ENCODE peak calls at places on chromosomes 1 and 21, in four cellular contexts. M, W, H and D are unnamed samples.

GRCh38 chr1:186093437-186093836 is 281.6 kb downstream of the TPR start:
- DNase-seq in W (no peak), M (no peak), H (no peak), D (no peak)

GRCh38 chr1:221760895-221761294 is 19.0 kb upstream of the DUSP10 start:
- DNase-seq in H (peak; percentile 40), W (no peak), M (no peak), D (no peak)

GRCh38 chr1:117928881-117929339 is 511 bp downstream of the GDAP2 start:
- DNase-seq in H (peak; percentile 86), W (peak; percentile 61), M (no peak), D (peak; percentile 69)

GRCh38 chr1:77279929-77280328 is 1.9 kb upstream of the AK5 start:
- DNase-seq in W (no peak), H (no peak), M (no peak), D (no peak)

GRCh38 chr21:28118570-28118969 is 874.1 kb downstream of the LTN1 start:
- DNase-seq in W (no peak), M (no peak), H (no peak), D (no peak)

GRCh38 chr21:34994646-34995631 is 54.2 kb downstream of the RUNX1 start:
- DNase-seq in W (no peak), H (peak; percentile 67), M (no peak), D (no peak)

GRCh38 chr1:23475134-23475628 is 8.8 kb downstream of the ASAP3 start:
- DNase-seq in W (no peak), M (no peak), H (peak; percentile 42), D (no peak)

GRCh38 chr1:113166473-113166872 is 93.5 kb downstream of the LRIG2 start:
- DNase-seq in M (no peak), H (no peak), W (no peak), D (no peak)

GRCh38 chr1:37477946-37478345 is 3.6 kb downstream of the ZC3H12A start:
- DNase-seq in M (no peak), W (no peak), H (no peak), D (no peak)

GRCh38 chr1:229427572-229427971 is 6.3 kb downstream of the ACTA1 start:
- DNase-seq in H (no peak), W (no peak), M (no peak), D (no peak)

GRCh38 chr1:8211620-8212442 is 106.1 kb upstream of the SLC45A1 start:
- DNase-seq in M (no peak), W (no peak), H (peak; percentile 52), D (peak; percentile 97)

GRCh38 chr1:3322440-3323020 is 131.9 kb upstream of the ARHGEF16 start:
- DNase-seq in W (no peak), M (no peak), H (no peak), D (no peak)

GRCh38 chr1:31218705-31219104 is 21.0 kb downstream of the NKAIN1 start:
- DNase-seq in M (no peak), H (no peak), W (no peak), D (no peak)

GRCh38 chr1:24904731-24905354 is 25.2 kb downstream of the RUNX3 start:
- DNase-seq in M (no peak), H (no peak), W (no peak), D (no peak)

GRCh38 chr1:245428681-245429080 is 273.9 kb downstream of the KIF26B start:
- DNase-seq in W (no peak), M (no peak), H (no peak), D (no peak)

GRCh38 chr1:2416403-2416802 is 4.0 kb upstream of the PEX10 start:
- DNase-seq in M (no peak), H (no peak), W (no peak), D (no peak)

GRCh38 chr21:42232176-42232825 is 13.4 kb downstream of the ABCG1 start:
- DNase-seq in H (no peak), M (no peak), W (no peak), D (no peak)

GRCh38 chr1:7100479-7100878 is 315.2 kb downstream of the CAMTA1 start:
- DNase-seq in M (no peak), H (no peak), W (no peak), D (no peak)

GRCh38 chr1:162927421-162927820 is 66.4 kb upstream of the CCDC190 start:
- DNase-seq in H (no peak), W (no peak), M (no peak), D (no peak)

GRCh38 chr1:203667616-203668015 is 41.0 kb downstream of the ATP2B4 start:
- DNase-seq in W (no peak), M (no peak), H (no peak), D (no peak)

GRCh38 chr1:31624354-31625179 is 7.1 kb downstream of the HCRTR1 start:
- DNase-seq in H (no peak), M (no peak), W (no peak), D (no peak)

DNA sequence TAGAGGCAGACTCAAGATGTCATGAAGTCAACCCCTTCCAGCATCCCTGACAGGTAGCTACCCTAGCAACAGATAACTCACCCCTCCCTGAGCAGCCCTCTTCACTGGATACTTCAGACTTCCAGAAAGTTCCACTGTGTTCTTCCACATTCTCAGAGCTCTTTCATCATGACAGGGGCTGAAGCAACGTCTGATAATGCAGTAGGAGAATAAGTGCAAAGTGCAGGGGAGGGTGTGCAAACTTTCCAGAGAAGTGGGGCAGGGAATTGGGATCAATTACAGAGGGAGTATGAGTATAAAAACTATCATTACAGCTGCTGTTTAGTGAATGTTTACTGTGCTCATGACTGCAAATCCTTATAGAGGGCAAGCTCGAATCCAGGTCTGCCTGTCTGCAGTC is 26.4 kb upstream of the FOXE3 start:
- DNase-seq in M (no peak), W (no peak), H (no peak), D (peak; percentile 56)
- TF ChIP-seq NR2C2 in M (no peak), W (no peak), H (no peak), D (no peak)

GRCh38 chr1:20150326-20150705 is 11.2 kb downstream of the PLA2G2F start:
- DNase-seq in M (no peak), H (no peak), W (no peak), D (no peak)
- TF ChIP-seq NR2C2 in M (no peak), H (no peak), W (no peak), D (no peak)

DNA sequence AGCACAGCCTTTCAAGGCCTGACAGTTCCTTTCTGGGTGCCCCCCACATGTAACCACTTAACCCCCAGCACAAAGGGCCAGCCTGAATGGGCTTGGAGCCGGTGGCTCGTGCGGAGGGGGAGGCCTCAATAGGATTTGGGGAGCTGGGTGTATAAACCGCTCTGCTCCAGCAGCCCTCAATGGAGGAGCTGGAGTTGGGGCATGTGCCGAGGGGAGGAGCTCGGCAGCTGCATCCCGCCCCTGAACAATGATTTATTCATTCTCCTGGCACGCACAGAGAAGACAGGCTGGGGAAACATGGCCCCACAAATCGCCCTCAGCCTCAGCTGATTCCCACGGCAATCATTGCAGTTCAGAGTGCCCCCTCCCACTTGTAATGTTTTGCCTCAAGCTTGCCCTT is 6.9 kb upstream of the C1orf216 start:
- DNase-seq in H (no peak), M (no peak), W (no peak), D (no peak)
- TF ChIP-seq NR2C2 in H (no peak), M (no peak), W (no peak), D (no peak)

GRCh38 chr1:156894711-156895407 is 1.3 kb downstream of the PEAR1 start:
- DNase-seq in H (peak; percentile 84), M (no peak), W (no peak), D (no peak)
- TF ChIP-seq NR2C2 in H (no peak), M (no peak), W (no peak), D (no peak)

GRCh38 chr1:216630532-216630931 is 92.7 kb downstream of the ESRRG start:
- DNase-seq in W (no peak), H (no peak), M (no peak), D (no peak)

GRCh38 chr1:216627252-216627651 is 96.0 kb downstream of the ESRRG start:
- DNase-seq in W (no peak), M (no peak), H (no peak), D (no peak)

GRCh38 chr1:216632980-216633379 is 90.2 kb downstream of the ESRRG start:
- DNase-seq in H (no peak), W (no peak), M (no peak), D (no peak)
- TF ChIP-seq NR2C2 in H (no peak), W (no peak), M (no peak), D (no peak)

DNA sequence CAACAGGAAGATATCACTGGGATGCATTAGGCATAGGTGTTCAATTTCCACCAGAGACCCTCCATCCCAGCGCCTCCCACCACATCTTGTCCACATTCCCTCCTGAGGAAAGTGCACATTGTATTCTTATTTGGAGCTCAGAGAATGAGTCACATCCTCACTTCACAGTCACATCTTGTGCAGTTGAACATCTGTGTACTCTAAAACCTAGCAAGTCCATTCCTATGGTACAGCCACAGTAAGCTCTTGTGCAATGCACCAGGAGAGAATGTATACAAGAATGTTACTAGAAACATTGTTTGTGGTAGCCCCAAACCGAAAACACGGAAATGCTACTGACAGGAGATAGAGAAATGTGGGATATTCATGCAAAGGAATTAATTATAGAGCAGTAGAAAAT is 1.6 kb upstream of the KDF1 start:
- DNase-seq in W (no peak), M (no peak), H (no peak), D (peak; percentile 82)
- TF ChIP-seq NR2C2 in W (no peak), M (no peak), H (no peak), D (no peak)

DNA sequence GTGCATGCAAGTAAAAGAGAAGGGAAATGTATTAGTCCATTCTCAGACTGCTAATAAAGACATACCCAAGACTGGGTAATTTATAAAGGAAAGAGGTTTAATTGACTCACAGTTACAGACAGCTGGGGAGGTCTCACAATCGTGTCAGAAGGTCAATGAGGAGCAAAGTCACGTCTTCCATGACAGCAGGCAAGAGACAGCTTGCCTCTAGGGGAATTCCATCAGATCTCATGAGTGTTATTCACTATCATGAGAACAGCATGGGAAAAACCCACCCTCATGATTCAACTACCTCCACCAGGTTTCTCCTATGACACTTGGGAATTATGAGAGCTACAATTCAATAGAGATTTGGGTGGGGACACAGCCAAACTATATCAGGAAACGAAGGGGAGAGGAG is 8.1 kb downstream of the KRTAP21-3 start:
- DNase-seq in W (no peak), H (no peak), M (no peak), D (no peak)
- TF ChIP-seq NR2C2 in W (no peak), H (no peak), M (no peak), D (no peak)

DNA sequence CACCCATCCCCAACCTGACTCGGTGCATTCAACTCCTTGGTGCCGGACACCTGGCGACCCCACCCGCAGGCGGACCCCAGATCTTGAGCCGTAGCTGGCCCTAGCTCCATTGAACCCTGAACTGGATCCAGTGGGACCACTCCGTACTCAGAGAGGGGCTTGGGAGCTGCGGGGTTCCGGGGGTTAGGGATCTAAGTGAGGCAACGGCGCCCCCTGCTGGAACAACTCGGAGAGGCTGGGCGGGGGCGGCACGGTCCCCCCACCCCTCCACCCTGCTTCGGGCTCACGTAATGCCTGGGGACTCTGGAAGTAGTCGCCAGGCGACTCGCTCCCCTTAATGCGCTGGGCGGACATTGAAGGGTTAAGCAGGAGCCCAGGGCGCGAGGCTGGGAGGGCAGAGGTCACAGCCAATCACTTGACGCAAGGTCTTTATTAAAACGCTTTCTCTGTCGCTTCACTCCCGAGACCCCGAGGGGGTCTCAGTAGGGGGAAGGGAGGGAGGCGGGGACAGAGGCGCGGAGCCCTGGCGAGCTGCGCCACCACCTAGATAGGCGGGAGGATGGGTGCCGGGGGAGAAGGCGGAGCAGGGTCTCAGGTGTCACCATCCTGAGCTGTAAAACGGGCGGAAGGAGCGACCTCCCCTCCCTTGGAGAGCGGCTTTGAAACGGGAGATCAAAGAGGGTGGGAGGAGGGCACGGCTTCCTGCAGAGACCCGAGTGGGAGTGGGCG is 699 bp upstream of the CRABP2 start:
- DNase-seq in H (peak; percentile 86), M (no peak), W (peak; percentile 94), D (peak; percentile 23)
- TF ChIP-seq NR2C2 in H (peak; percentile 87), M (no peak), W (peak; percentile 15), D (no peak)